ENCODE peak calls at places on chromosomes 16 and 17, in seven cellular contexts. B is cardiac fibroblast, M is HFF-Myc, T is BJ, J is lower leg skin, Y is breast epithelium, W is left ventricle myocardium inferior. X is an unnamed sample.

GRCh38 chr17:2709173-2709661 is 2.3 kb downstream of the CLUH start:
- DNase-seq in B (no peak), M (no peak), T (no peak), J (peak; percentile 91), Y (peak; percentile 78), W (no peak), X (no peak)

GRCh38 chr17:60695960-60696359 is 18.3 kb downstream of the BCAS3 start:
- DNase-seq in B (no peak), M (no peak), T (no peak), J (no peak), Y (no peak), W (no peak), X (no peak)

GRCh38 chr16:53087101-53087500 is 32.3 kb downstream of the CHD9 start:
- DNase-seq in B (peak; percentile 39), M (no peak), T (no peak), J (peak; percentile 8), Y (no peak), W (no peak), X (no peak)

GRCh38 chr17:50953831-50954601 is 87.9 kb upstream of the TOB1 start:
- DNase-seq in B (peak; percentile 72), M (peak; percentile 61), T (no peak), J (peak; percentile 93), Y (peak; percentile 86), W (peak; percentile 61), X (no peak)

GRCh38 chr16:22317001-22317530 is 19.9 kb downstream of the POLR3E start:
- DNase-seq in B (no peak), M (no peak), T (no peak), J (peak; percentile 82), Y (no peak), W (no peak), X (no peak)

GRCh38 chr17:43757171-43757660 is 1.4 kb downstream of the SOST start:
- DNase-seq in B (no peak), M (no peak), T (no peak), J (peak; percentile 78), Y (no peak), W (no peak), X (no peak)

GRCh38 chr16:15950167-15950854 is 895 bp downstream of the ABCC1 start:
- DNase-seq in B (peak; percentile 55), M (no peak), T (no peak), J (no peak), Y (no peak), W (no peak), X (peak; percentile 12)

GRCh38 chr17:68591583-68591982 is 9.6 kb downstream of the FAM20A start:
- DNase-seq in B (peak; percentile 34), M (no peak), T (no peak), J (no peak), Y (no peak), W (peak; percentile 33), X (no peak)

GRCh38 chr16:50371936-50372595 is 3.3 kb upstream of the BRD7 start:
- DNase-seq in B (peak; percentile 43), M (no peak), T (no peak), J (no peak), Y (no peak), W (no peak), X (peak; percentile 48)

DNA sequence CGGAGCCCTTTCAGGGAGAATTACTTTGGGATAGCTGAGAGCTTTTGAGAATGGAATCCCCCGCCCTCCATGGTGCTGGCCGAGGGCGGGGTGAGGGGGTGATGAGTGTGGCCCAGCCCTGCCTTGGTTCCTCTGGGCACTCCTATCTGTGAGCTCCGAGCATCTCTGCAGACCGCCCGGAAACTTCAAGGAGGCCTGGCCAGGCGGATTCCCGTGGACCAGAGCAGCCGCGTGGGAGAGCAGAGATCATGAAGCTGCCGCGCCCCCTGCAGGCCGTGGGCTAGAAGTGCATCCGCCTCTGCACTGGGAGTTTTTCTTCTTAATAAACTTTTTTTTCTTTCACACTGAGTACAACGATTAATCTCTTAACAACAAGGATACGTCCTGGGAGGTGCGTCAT is 392.9 kb upstream of the EEF2KMT start:
- DNase-seq in B (no peak), M (no peak), T (no peak), J (no peak), Y (no peak), W (no peak), X (peak; percentile 72)
- TF ChIP-seq CTCF in B (peak; percentile 25), M (peak; percentile 59), T (no peak), J (no peak), Y (peak; percentile 13), W (peak; percentile 46), X (peak; percentile 92)

GRCh38 chr17:17387461-17388362 is 84.5 kb downstream of the NT5M start:
- DNase-seq in B (no peak), M (no peak), T (no peak), J (no peak), Y (no peak), W (no peak), X (no peak)
- TF ChIP-seq CTCF in B (peak; percentile 48), M (peak; percentile 24), T (no peak), J (peak; percentile 47), Y (peak; percentile 42), W (no peak), X (peak; percentile 55)

GRCh38 chr17:76781056-76781982 is 43.4 kb downstream of the MFSD11 start:
- DNase-seq in B (no peak), M (no peak), T (no peak), J (no peak), Y (no peak), W (no peak), X (no peak)
- TF ChIP-seq CTCF in B (no peak), M (no peak), T (peak; percentile 2), J (no peak), Y (no peak), W (no peak), X (no peak)

DNA sequence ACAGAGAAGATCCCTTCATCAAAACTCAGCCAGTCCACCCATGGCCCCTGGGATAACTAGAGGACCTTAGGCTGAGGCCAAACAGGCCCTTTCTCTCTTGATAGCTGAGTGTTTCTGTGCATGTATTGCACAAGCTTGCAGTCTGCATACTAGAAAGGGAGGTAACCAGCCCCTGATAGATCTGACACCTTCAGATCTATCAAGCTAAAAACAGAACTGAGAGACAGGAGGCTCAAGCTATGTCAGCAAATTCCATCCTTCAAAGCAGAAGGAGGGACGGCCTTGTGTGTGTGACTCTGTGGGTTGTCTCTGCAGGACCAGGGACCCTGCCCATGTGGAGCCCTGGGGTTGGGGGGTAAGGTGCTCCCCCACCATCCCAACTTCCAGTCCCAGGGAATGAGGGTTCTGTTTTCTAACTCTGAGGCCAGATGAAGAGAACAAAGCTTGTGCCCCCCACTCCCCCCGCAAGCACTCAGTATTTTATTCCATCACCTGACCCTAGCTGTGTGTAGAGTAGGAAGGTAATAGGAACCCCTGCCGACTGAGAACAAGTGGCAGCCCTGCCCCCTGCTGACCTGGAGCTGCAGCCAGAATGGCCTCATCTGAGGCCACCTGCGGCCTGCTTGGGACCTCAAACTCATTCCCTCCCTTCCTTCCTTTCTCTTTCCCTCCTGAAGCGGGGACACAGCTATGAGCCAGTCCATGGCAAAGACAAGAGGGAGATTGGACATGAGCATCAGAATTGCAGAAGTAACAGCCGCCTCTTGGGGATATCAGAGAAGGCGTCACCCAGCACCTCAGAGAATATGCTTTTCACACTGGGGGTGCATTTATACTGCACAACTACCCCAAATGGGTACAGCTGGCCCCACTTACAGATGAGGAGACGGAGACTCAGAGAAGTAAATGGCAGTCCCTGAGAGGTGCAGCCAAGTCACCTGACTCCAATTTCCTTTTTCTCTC is 63.7 kb downstream of the SMPD3 start:
- DNase-seq in B (no peak), M (no peak), T (no peak), J (no peak), Y (no peak), W (no peak), X (no peak)
- TF ChIP-seq CTCF in B (no peak), M (no peak), T (no peak), J (no peak), Y (no peak), W (no peak), X (no peak)

GRCh38 chr17:40323731-40324650 is 15.0 kb downstream of the RARA start:
- DNase-seq in B (peak; percentile 92), M (no peak), T (no peak), J (peak; percentile 93), Y (peak; percentile 44), W (peak; percentile 73), X (no peak)
- TF ChIP-seq CTCF in B (no peak), M (no peak), T (no peak), J (no peak), Y (no peak), W (no peak), X (no peak)

DNA sequence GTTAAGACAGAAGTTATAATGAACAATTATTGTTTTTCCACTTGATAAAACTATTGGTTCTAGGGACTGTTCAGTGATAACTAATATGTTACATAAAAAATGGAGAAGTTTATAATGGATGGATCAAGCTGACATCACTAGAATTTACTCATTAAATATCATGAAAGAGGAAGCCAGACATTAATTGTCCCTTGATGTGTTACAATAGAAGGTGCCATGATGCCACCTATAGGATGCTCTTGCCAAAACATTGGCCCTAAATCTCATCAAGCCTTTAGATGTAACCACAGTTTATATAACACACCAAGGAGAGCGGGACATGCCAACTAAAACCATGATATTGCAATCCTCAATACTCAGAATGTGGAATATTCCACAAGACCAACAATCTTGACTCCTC is 147.9 kb upstream of the MON1B start:
- DNase-seq in B (peak; percentile 47), M (peak; percentile 6), T (no peak), J (no peak), Y (no peak), W (no peak), X (no peak)
- TF ChIP-seq CTCF in B (peak; percentile 36), M (peak; percentile 40), T (no peak), J (no peak), Y (no peak), W (peak; percentile 49), X (peak; percentile 53)

DNA sequence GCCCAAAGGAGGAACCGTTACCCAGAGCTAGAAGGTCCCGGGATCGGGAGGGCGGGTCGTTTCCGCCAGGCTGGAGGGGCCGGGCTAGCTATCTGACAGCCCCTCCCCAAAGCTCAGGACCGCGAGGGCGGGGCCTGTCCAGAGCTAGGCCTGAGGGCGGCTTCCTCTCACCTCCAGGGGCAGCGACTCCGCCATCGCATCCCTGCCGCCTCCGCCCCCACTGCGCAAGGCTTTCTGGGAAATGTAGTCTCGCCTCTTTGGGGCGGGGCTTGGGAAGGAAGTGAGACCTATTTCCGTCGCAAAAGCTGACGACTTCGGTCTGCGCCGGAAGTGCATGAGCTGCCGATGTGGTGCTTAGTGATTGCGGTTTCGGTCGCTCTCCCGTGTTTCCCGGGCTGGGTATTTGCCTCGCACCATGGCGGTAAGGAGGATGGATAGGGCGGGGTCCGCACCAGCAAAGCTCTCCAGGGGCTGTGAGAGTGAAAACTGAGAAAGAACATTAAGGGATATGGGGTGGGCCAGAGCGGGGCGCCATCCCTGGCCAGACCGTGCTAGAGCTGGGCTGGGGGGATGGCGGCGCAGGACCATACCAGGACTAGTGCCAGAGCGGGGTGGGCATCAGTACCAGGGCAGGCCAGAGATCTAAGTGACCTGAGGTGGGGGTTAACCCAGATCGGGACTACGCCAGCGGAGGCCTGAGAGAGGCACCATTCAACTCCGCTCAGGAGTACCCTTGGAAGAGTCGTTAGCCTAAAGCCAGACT is at the start of gene TMEM208:
- DNase-seq in B (peak; percentile 98), M (peak; percentile 95), T (peak; percentile 92), J (peak; percentile 100), Y (peak; percentile 96), W (peak; percentile 99), X (peak; percentile 98)
- TF ChIP-seq CTCF in B (no peak), M (no peak), T (peak; percentile 17), J (peak; percentile 26), Y (no peak), W (peak; percentile 36), X (no peak)

GRCh38 chr17:869567-870530 is 87.7 kb downstream of the MRM3 start:
- DNase-seq in B (peak; percentile 57), M (no peak), T (no peak), J (peak; percentile 92), Y (peak; percentile 61), W (peak; percentile 42), X (no peak)
- TF ChIP-seq CTCF in B (no peak), M (no peak), T (no peak), J (no peak), Y (no peak), W (no peak), X (no peak)

X was measured in neural crest cell.